ENCODE peak calls at places on chromosomes 12 and 14, in nine cellular contexts. G is skeletal muscle cell, Y is right cardiac atrium, W is NCI-H2171 treated with DMSO at 0.1 percent for 48 hours, K is cardiac fibroblast, V is lower lobe of right lung, N is GM03348, Q is GM13977, U is T-helper 1 cell. J is an unnamed sample.

GRCh38 chr14:64733321-64733720 is 29.1 kb downstream of the PLEKHG3 start:
- DNase-seq in W (no peak), Q (no peak), N (no peak), V (peak; percentile 33), G (no peak), Y (no peak), U (no peak), K (no peak), J (no peak)

GRCh38 chr12:71585218-71585617 is 78.4 kb downstream of the ZFC3H1 start:
- DNase-seq in K (no peak), Q (no peak), W (no peak), N (no peak), G (no peak), V (no peak), Y (no peak), U (no peak), J (no peak)

GRCh38 chr12:121227294-121227693 is 17.4 kb downstream of the P2RX4 start:
- DNase-seq in W (no peak), G (no peak), N (no peak), Q (peak; percentile 75), V (peak; percentile 82), U (no peak), K (no peak), Y (no peak), J (no peak)

GRCh38 chr12:13956060-13956590 is 25.3 kb downstream of the GRIN2B start:
- DNase-seq in G (no peak), Q (no peak), U (no peak), W (no peak), K (no peak), N (no peak), V (no peak), Y (no peak), J (no peak)

GRCh38 chr12:94777936-94778335 is 127.6 kb upstream of the TMCC3 start:
- DNase-seq in U (no peak), K (no peak), Y (no peak), Q (no peak), V (no peak), N (no peak), W (no peak), G (no peak), J (no peak)

GRCh38 chr12:6370576-6370935 is 4.8 kb downstream of the SCNN1A start:
- DNase-seq in Y (no peak), N (no peak), V (no peak), K (no peak), G (no peak), U (no peak), W (no peak), Q (no peak), J (no peak)

GRCh38 chr12:74619886-74620285 is 82.3 kb downstream of the ATXN7L3B start:
- DNase-seq in Q (no peak), K (no peak), N (no peak), W (no peak), Y (no peak), V (no peak), G (no peak), U (no peak), J (no peak)

GRCh38 chr14:29339491-29339890 is 572.9 kb downstream of the FOXG1 start:
- DNase-seq in W (no peak), Q (no peak), G (no peak), Y (no peak), V (no peak), N (no peak), U (no peak), K (no peak), J (no peak)

GRCh38 chr12:34294671-34295365 is 272.5 kb downstream of the ALG10 start:
- DNase-seq in V (no peak), U (no peak), N (no peak), Q (no peak), G (no peak), Y (peak; percentile 5), K (no peak), W (no peak), J (no peak)

GRCh38 chr12:47887529-47887928 is 17.3 kb downstream of the VDR start:
- DNase-seq in G (no peak), U (no peak), Y (no peak), V (no peak), N (no peak), W (no peak), K (no peak), Q (no peak), J (no peak)

GRCh38 chr12:69545081-69545480 is 40.2 kb upstream of the CCT2 start:
- DNase-seq in K (no peak), G (no peak), V (no peak), Q (no peak), Y (no peak), W (no peak), N (no peak), U (no peak), J (no peak)

GRCh38 chr12:120102189-120103043 is 14.1 kb downstream of the RAB35 start:
- DNase-seq in K (no peak), Y (no peak), W (no peak), N (no peak), Q (no peak), V (no peak), G (no peak), U (no peak), J (no peak)

GRCh38 chr14:40838601-40839000 is 768.1 kb upstream of the LRFN5 start:
- DNase-seq in Q (no peak), K (no peak), N (no peak), G (no peak), V (no peak), Y (no peak), W (no peak), U (no peak), J (no peak)

GRCh38 chr14:63598821-63599220 is 42.9 kb downstream of the WDR89 start:
- DNase-seq in Q (no peak), Y (no peak), U (no peak), N (no peak), G (no peak), V (no peak), K (no peak), W (no peak), J (no peak)

GRCh38 chr14:67162390-67162789 is 26.9 kb upstream of the GARIN2 start:
- DNase-seq in W (no peak), G (no peak), Q (no peak), U (no peak), V (no peak), N (no peak), K (no peak), Y (no peak), J (no peak)

GRCh38 chr12:104520242-104520900 is 63.6 kb downstream of the CHST11 start:
- DNase-seq in N (no peak), K (no peak), W (peak; percentile 61), G (no peak), Q (no peak), U (no peak), Y (no peak), V (no peak), J (no peak)

GRCh38 chr12:106682594-106683234 is 91.8 kb upstream of the RIC8B start:
- DNase-seq in K (peak; percentile 72), G (no peak), W (no peak), V (no peak), N (no peak), U (no peak), Y (no peak), Q (no peak), J (no peak)

GRCh38 chr14:100578552-100578951 is 8.7 kb downstream of the BEGAIN start:
- DNase-seq in G (no peak), V (no peak), W (no peak), Y (no peak), Q (no peak), N (no peak), U (no peak), K (peak; percentile 16), J (no peak)

GRCh38 chr12:6273209-6273928 is 37.1 kb upstream of the PLEKHG6 start:
- DNase-seq in G (no peak), K (no peak), N (no peak), Y (no peak), Q (no peak), U (no peak), W (no peak), V (peak; percentile 41), J (no peak)

GRCh38 chr12:114288071-114288470 is 117.9 kb downstream of the TBX5 start:
- DNase-seq in Y (no peak), V (no peak), G (no peak), W (no peak), N (peak; percentile 37), Q (no peak), U (no peak), K (peak; percentile 37), J (no peak)